ENCODE peak calls at places on chromosomes 11 and 22, in four cellular contexts. C is thoracic aorta, N is astrocyte, X is fibroblast of lung. Z is an unnamed sample. For H3K4me1, the result is how much of the 10 kb centered on the place peaks cover.

GRCh38 chr11:65627202-65627601 is 10.7 kb upstream of the SIPA1 start:
- DNase-seq in C (no peak), N (no peak), X (no peak), Z (no peak)

GRCh38 chr11:129740877-129741276 is 74.8 kb upstream of the TMEM45B start:
- DNase-seq in C (no peak), N (no peak), X (no peak), Z (no peak)

GRCh38 chr11:105181100-105181499 is 41.5 kb upstream of the CARD18 start:
- DNase-seq in C (no peak), N (peak), X (peak), Z (peak)

GRCh38 chr22:28051787-28052356 is 132.8 kb upstream of the PITPNB start:
- DNase-seq in C (no peak), N (no peak), X (peak), Z (peak)

GRCh38 chr11:124919836-124920755 is 1.0 kb downstream of the HEPN1 start:
- DNase-seq in C (no peak), N (no peak), X (no peak), Z (peak)

GRCh38 chr11:63944987-63945386 is 6.2 kb downstream of the NAA40 start:
- DNase-seq in C (peak), N (no peak), X (no peak), Z (no peak)

GRCh38 chr11:80443177-80443576 is 1002.3 kb upstream of the TENM4 start:
- DNase-seq in C (no peak), N (no peak), X (no peak), Z (no peak)

GRCh38 chr11:32852142-32852541 is 22.4 kb downstream of the PRRG4 start:
- DNase-seq in C (no peak), N (peak), X (peak), Z (no peak)

GRCh38 chr22:50027639-50028537 is 15.3 kb upstream of the IL17REL start:
- DNase-seq in C (no peak), N (no peak), X (peak), Z (peak)

GRCh38 chr11:116420770-116421528 is 351.8 kb downstream of the BUD13 start:
- DNase-seq in C (no peak), N (peak), X (peak), Z (no peak)

GRCh38 chr11:68460741-68461283 is at the start of gene PPP6R3:
- DNase-seq in C (no peak), N (no peak), X (no peak), Z (no peak)

GRCh38 chr11:31442086-31442485 is 67.3 kb downstream of the IMMP1L start:
- DNase-seq in C (no peak), N (no peak), X (no peak), Z (peak)

GRCh38 chr22:27218521-27218920 is 561.1 kb downstream of the MIAT start:
- DNase-seq in C (no peak), N (no peak), X (no peak), Z (no peak)

GRCh38 chr22:49979587-49980264 is 19.2 kb downstream of the PIM3 start:
- DNase-seq in C (no peak), N (no peak), X (peak), Z (peak)

GRCh38 chr11:120501976-120502755 is 9.4 kb upstream of the GRIK4 start:
- DNase-seq in C (no peak), N (no peak), X (no peak), Z (no peak)
- H3K4me1 ChIP-seq in C (under half), N (under half), X (under half), Z (under half)

GRCh38 chr11:10657308-10658271 is 36.0 kb downstream of the IRAG1 start:
- DNase-seq in C (no peak), N (peak), X (peak), Z (no peak)

GRCh38 chr11:10655931-10656576 is 37.5 kb downstream of the IRAG1 start:
- DNase-seq in C (no peak), N (no peak), X (peak), Z (no peak)

GRCh38 chr11:10658621-10659338 is 34.8 kb downstream of the IRAG1 start:
- DNase-seq in C (no peak), N (no peak), X (peak), Z (no peak)

GRCh38 chr11:10660323-10660722 is 33.2 kb downstream of the IRAG1 start:
- DNase-seq in C (no peak), N (no peak), X (no peak), Z (no peak)

GRCh38 chr11:10659339-10660216 is 34.0 kb downstream of the IRAG1 start:
- DNase-seq in C (peak), N (peak), X (peak), Z (no peak)
- H3K4me1 ChIP-seq in C (half or more), N (half or more), X (under half), Z (under half)

GRCh38 chr11:33864479-33864878 is 27.4 kb downstream of the LMO2 start:
- DNase-seq in C (no peak), N (no peak), X (no peak), Z (no peak)
- H3K4me1 ChIP-seq in C (under half), N (under half), X (under half), Z (under half)

DNA sequence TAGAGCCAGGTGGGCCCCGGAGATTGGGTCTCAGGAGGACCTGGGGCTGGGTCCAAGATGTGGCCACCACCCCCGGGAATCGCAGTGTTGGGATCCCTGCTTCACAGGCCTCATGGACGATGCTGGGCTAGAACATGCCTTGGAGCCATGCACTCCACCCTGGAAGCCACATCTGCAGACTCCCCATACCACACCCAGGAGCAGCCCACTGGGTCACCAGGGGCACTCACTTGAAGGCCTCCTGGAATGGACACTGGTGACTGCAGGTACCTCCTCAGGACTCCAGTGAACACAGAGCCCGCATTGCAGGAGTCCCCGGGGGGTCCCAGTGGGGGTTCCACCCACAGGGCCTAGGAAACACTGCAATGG is 25.0 kb downstream of the RTN4R start:
- DNase-seq in C (no peak), N (no peak), X (no peak), Z (no peak)
- H3K4me1 ChIP-seq in C (under half), N (under half), X (under half), Z (under half)

GRCh38 chr11:103898577-103899336 is 137.7 kb upstream of the DDI1 start:
- DNase-seq in C (no peak), N (no peak), X (no peak), Z (no peak)
- H3K4me1 ChIP-seq in C (under half), N (under half), X (under half), Z (under half)

DNA sequence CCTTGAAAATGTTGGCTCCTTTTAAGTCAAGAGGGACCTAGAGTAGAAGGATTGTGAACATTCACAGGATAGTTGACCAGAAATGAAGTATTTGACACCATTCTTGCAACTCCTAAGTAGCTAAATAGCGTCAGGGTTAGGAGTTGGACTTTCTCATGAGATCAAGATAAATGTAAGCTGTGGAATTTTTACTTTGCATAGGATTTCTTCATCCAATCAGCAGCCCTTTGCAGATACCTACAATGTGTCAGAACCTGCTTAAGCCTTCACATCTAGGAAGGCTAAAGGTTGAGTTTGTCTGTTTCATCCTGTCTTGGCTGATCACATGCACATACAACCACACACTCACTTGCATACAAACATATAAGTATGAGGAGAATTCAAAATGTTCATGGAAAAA is 32.3 kb downstream of the CD44 start:
- DNase-seq in C (no peak), N (no peak), X (no peak), Z (no peak)
- H3K4me1 ChIP-seq in C (half or more), N (under half), X (under half), Z (under half)

DNA sequence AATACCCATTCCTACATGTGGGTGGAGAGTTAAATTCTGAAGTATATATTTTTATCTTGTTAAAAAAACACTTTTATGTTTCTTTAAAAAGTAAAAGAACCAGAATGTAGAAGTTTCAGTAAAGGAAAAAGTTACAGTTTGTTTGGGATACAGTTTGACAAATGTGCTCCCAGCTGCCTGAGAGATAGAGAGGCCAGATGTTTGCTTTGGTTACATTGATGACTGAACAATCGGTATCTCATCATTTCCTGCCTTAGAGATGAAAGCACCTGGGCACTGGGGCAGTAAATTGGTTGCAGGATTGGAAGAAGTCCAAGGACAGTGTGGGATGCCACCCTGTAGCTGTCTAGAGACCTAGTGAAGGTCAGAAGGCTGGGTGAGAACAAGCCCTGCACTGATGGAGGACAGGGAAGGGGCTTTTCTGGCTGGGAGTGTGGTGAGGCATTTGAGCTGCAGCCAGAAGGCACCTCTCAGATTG is 16.6 kb downstream of the MED15 start:
- DNase-seq in C (no peak), N (no peak), X (peak), Z (no peak)
- H3K4me1 ChIP-seq in C (under half), N (half or more), X (under half), Z (under half)

GRCh38 chr22:42233879-42234278 is 36.6 kb downstream of the TCF20 start:
- DNase-seq in C (no peak), N (no peak), X (no peak), Z (no peak)
- H3K4me1 ChIP-seq in C (under half), N (under half), X (under half), Z (under half)

DNA sequence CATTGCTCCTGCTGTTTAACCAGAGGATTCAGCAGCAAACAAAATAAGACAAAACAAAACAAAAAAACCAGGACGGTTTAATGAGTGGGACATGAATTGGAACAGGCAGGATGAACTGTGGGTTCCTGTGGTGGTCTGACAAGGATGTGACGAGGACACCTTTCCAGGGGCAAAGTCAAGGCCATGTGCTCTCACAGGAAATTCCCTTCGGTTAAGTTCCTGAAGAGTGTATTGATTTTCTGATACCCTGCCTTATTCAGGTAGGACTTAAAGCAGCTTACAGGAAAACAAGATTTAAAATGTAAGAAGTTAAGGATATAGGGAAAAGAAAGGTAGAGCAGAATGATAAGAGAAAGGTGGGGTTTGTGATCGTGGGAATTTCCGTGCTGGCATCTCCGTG is 8.5 kb upstream of the PLET1 start:
- DNase-seq in C (no peak), N (no peak), X (no peak), Z (no peak)
- H3K4me1 ChIP-seq in C (under half), N (under half), X (under half), Z (under half)

DNA sequence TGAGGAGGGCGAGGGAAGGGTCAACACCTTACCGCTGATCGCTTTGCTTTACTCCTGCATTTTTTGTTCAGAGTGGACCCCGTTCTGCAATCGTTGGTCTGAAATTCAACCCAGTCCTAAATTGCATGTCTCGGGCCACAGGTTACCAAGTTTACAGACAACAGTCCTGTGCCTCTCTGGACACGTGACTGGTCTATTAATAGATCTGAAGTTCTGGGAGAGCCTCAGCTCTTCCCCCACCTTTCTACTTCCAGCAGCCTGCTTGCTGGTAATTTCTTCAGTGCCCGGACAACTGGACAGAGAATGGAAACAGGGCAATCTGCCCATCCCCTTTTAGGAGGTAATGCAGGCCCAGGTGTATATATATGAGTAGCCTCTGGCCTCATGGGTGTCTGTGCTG is 74.2 kb downstream of the STIM1 start:
- DNase-seq in C (no peak), N (no peak), X (no peak), Z (no peak)
- H3K4me1 ChIP-seq in C (under half), N (under half), X (under half), Z (under half)

Z was measured in SJCRH30.